ENCODE peak calls at places on chromosomes 5 and 9, in four cellular contexts. I, D, W and T are unnamed samples.

GRCh38 chr9:122140368-122141193 is 19.0 kb downstream of the NDUFA8 start:
- DNase-seq in D (no peak), I (no peak), W (peak), T (no peak)

GRCh38 chr9:78713746-78714405 is 417.0 kb downstream of the PSAT1 start:
- DNase-seq in D (no peak), W (no peak), I (no peak), T (no peak)

GRCh38 chr9:95778957-95779356 is 96.5 kb upstream of the ERCC6L2 start:
- DNase-seq in I (no peak), W (no peak), D (peak), T (no peak)

GRCh38 chr5:78527054-78527884 is 121.3 kb downstream of the LHFPL2 start:
- DNase-seq in I (no peak), W (peak), D (peak), T (peak)

GRCh38 chr9:116162241-116162781 is 8.7 kb downstream of the PAPPA start:
- DNase-seq in I (no peak), D (no peak), W (no peak), T (no peak)

GRCh38 chr9:94920439-94920951 is 194.0 kb downstream of the AOPEP start:
- DNase-seq in I (no peak), D (peak), W (no peak), T (no peak)

GRCh38 chr5:132905938-132906337 is 32.5 kb downstream of the LEAP2 start:
- DNase-seq in W (no peak), I (no peak), D (no peak), T (peak)

GRCh38 chr9:114370985-114371335 is 16.8 kb downstream of the AKNA start:
- DNase-seq in I (no peak), W (no peak), D (no peak), T (no peak)

GRCh38 chr9:115146581-115147021 is 28.6 kb upstream of the TNC start:
- DNase-seq in D (no peak), I (no peak), W (peak), T (no peak)

GRCh38 chr9:82457959-82458358 is 469.4 kb downstream of the SPATA31D1 start:
- DNase-seq in D (no peak), W (no peak), I (no peak), T (no peak)

GRCh38 chr5:65151632-65152031 is 330.1 kb downstream of the ADAMTS6 start:
- DNase-seq in D (no peak), I (no peak), W (no peak), T (no peak)

DNA sequence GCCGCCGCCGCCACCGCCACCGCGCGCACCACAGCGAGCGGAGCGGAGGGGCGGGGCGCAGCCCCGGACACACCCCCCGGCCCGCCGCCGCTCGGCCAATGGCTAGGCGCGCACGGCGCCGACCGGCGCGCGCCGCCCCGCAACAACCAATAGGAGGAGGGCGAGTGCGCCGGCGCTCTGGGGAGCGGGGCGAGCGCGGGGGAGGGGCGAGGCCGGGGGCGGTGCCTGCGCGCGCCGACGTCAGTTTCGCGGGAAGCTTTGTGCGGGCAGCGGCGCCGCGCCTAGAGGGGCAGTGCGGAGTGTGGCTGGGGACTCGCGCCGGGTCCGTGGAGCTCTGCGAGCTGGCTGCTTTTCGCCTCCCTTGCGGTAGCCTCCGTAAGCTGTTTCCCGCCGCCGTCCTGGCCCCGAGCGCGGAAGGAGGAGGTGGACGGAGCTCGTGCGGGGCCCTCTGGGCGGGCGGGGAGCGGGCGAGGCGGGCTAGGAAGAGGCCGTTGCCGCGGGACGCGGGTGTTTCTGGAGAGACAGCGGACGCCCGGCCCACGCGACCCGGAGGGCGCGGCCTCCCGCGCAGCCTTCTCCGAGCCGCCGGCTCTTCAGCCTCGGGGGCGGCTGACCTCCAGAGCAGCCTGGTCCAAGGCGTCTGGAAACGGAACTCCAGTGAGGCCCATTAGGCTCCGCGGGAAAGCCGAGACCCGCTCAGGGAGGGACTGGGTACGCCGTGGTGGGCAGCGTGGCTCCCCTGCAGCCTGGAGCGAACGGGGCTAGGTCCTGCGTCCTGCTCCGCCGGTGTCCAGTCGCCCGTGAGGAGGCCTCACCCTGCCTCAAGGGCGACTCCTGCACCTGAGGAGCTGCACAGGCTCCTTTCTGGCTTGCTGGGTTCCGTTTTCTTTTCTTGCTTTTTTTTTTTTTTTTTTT is at the start of gene ZMYND19:
- DNase-seq in D (peak), I (peak), W (peak), T (peak)
- H3K27ac ChIP-seq in D (peak), I (no peak), W (no peak), T (peak)

GRCh38 chr9:106934831-106935230 is 71.9 kb downstream of the ZNF462 start:
- DNase-seq in W (no peak), D (no peak), I (no peak), T (no peak)
- H3K27ac ChIP-seq in W (no peak), D (no peak), I (no peak), T (no peak)

GRCh38 chr9:68597362-68597997 is 56.8 kb upstream of the TMEM252 start:
- DNase-seq in D (no peak), I (no peak), W (no peak), T (no peak)

GRCh38 chr9:68599826-68600225 is 59.1 kb upstream of the TMEM252 start:
- DNase-seq in W (no peak), I (no peak), D (no peak), T (no peak)

DNA sequence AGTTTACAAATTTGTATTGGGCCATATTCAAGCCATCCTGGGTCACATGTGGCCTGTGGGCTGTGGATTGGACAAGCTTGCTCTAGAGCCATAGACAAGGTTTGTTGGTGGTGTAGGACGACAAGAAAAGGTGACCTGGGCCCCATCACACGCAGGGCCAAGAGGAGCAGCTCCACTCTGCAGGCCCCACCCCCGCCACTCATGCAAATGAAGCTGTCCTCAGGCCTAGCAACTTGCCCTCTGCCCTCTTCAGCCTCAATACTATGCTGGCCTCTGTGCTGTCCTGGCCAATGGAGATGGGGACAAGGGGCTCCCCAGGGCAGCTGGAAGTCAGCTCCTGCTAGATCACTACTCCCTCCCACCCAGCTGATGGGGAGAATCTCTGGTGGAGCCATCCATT is 55.2 kb upstream of the TMEM252 start:
- DNase-seq in W (no peak), D (no peak), I (no peak), T (no peak)
- H3K27ac ChIP-seq in W (no peak), D (no peak), I (no peak), T (no peak)

DNA sequence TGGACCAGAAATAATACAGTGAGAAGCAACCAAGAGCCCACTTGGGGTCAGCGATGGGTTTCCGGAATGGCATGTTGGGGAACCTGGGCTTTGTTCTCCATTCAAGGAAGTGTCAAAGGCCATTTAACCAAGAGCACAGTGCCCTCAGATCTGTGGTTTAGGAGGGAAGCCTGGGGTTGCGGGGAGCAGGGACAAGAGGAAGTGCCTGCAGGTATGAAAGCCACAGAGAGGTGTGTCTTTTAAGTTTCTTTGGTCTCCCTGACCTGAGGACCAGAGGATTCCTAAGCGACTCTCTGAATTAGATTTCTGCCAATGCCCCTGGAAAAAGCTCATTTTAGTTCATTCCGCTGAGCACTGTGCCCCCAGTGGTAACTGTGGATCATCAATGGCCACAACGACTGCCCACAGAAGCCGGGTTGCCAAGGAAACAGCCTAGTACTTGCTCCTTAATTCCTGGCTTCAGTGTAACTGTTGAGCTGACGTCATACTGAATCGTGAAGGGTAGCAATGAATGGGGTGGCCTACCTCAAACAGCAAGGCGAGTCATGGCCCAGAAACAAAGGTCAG is 107.3 kb upstream of the SPIN1 start:
- DNase-seq in D (no peak), W (no peak), I (no peak), T (no peak)
- H3K27ac ChIP-seq in D (no peak), W (no peak), I (no peak), T (no peak)

GRCh38 chr9:120920495-120921178 is 6.0 kb downstream of the TRAF1 start:
- DNase-seq in W (no peak), D (no peak), I (no peak), T (no peak)

GRCh38 chr9:120918931-120919638 is 7.5 kb downstream of the TRAF1 start:
- DNase-seq in I (no peak), D (no peak), W (no peak), T (no peak)

GRCh38 chr9:120917989-120918630 is 8.5 kb downstream of the TRAF1 start:
- DNase-seq in I (no peak), D (peak), W (no peak), T (no peak)

GRCh38 chr9:120921751-120922181 is 4.8 kb downstream of the TRAF1 start:
- DNase-seq in D (no peak), I (no peak), W (no peak), T (no peak)

GRCh38 chr9:120919639-120920494 is 6.7 kb downstream of the TRAF1 start:
- DNase-seq in D (no peak), W (no peak), I (no peak), T (no peak)
- H3K27ac ChIP-seq in D (peak), W (no peak), I (peak), T (no peak)